ENCODE peak calls at places on chromosomes 6 and 20, in seven cellular contexts. H, M, S, T, Z, B and A are unnamed samples.

GRCh38 chr20:40279390-40279789 is 409.6 kb downstream of the MAFB start:
- DNase-seq in H (peak), M (no peak), S (no peak), T (no peak), B (no peak), Z (peak), A (peak)

GRCh38 chr20:63433756-63434531 is 38.5 kb downstream of the KCNQ2 start:
- DNase-seq in H (no peak), S (peak), Z (no peak), B (no peak), T (no peak), M (no peak), A (no peak)

GRCh38 chr6:8335371-8335770 is 100.0 kb downstream of the SLC35B3 start:
- DNase-seq in M (no peak), S (no peak), Z (no peak), B (no peak), T (no peak), H (no peak), A (no peak)

GRCh38 chr6:35931120-35931561 is 10.2 kb upstream of the SRPK1 start:
- DNase-seq in T (no peak), Z (no peak), H (no peak), M (peak), B (no peak), S (no peak), A (no peak)

GRCh38 chr6:158161566-158162254 is 6.4 kb downstream of the SERAC1 start:
- DNase-seq in M (peak), T (no peak), B (no peak), Z (no peak), S (no peak), H (no peak), A (no peak)

GRCh38 chr6:121868191-121868590 is 432.7 kb downstream of the GJA1 start:
- DNase-seq in B (no peak), S (no peak), M (no peak), H (no peak), Z (no peak), T (no peak), A (no peak)

GRCh38 chr20:34312024-34312460 is 8.9 kb upstream of the AHCY start:
- DNase-seq in Z (no peak), M (peak), H (no peak), T (no peak), S (no peak), B (no peak), A (no peak)

GRCh38 chr6:133748628-133749027 is 140.3 kb upstream of the TCF21 start:
- DNase-seq in M (no peak), B (no peak), Z (no peak), S (no peak), H (no peak), T (no peak), A (no peak)

GRCh38 chr20:34318609-34319443 is 15.7 kb upstream of the AHCY start:
- DNase-seq in B (no peak), H (no peak), Z (no peak), T (no peak), M (peak), S (no peak), A (no peak)

GRCh38 chr6:168417158-168417557 is 23.8 kb upstream of the SMOC2 start:
- DNase-seq in S (no peak), T (no peak), M (peak), Z (no peak), B (no peak), H (no peak), A (no peak)

GRCh38 chr6:89321131-89321530 is 6.0 kb upstream of the GABRR2 start:
- DNase-seq in M (no peak), B (no peak), H (no peak), S (no peak), T (no peak), Z (no peak), A (no peak)

GRCh38 chr6:26234421-26235239 is 130.4 kb upstream of the BTN3A2 start:
- DNase-seq in Z (no peak), T (no peak), S (peak), M (peak), H (peak), B (no peak), A (peak)

GRCh38 chr6:6287415-6287814 is 33.0 kb downstream of the F13A1 start:
- DNase-seq in T (no peak), Z (no peak), B (no peak), H (no peak), M (no peak), S (peak), A (no peak)

GRCh38 chr6:106997392-106998257 is 23.1 kb upstream of the CD24 start:
- DNase-seq in Z (peak), M (peak), T (peak), B (no peak), S (peak), H (no peak), A (no peak)

GRCh38 chr6:131629656-131630055 is 1.6 kb upstream of the MED23 start:
- DNase-seq in H (no peak), Z (no peak), B (no peak), T (no peak), S (no peak), M (no peak), A (no peak)

GRCh38 chr20:366042-366718 is 14.4 kb upstream of the TRIB3 start:
- DNase-seq in B (no peak), T (no peak), Z (no peak), S (no peak), M (no peak), H (no peak), A (no peak)

GRCh38 chr6:164109770-164110140 is 695.2 kb downstream of the QKI start:
- DNase-seq in H (peak), B (no peak), M (peak), T (no peak), Z (no peak), S (no peak), A (peak)

GRCh38 chr20:33666293-33667244 is at the start of gene ACTL10:
- DNase-seq in M (peak), S (peak), Z (peak), T (peak), H (peak), B (peak), A (peak)

GRCh38 chr6:110682460-110682853 is 132.8 kb downstream of the CDK19 start:
- DNase-seq in H (peak), S (peak), Z (peak), M (peak), B (no peak), T (no peak), A (peak)

GRCh38 chr6:128290221-128290620 is 230.2 kb downstream of the PTPRK start:
- DNase-seq in Z (no peak), T (no peak), B (no peak), H (no peak), S (no peak), M (no peak), A (no peak)

GRCh38 chr6:128295670-128296069 is 224.7 kb downstream of the PTPRK start:
- DNase-seq in M (no peak), H (no peak), Z (no peak), S (no peak), T (no peak), B (no peak), A (no peak)
- TF ChIP-seq CTCF in M (peak), H (no peak), Z (no peak), S (no peak), T (no peak), B (no peak), A (no peak)

DNA sequence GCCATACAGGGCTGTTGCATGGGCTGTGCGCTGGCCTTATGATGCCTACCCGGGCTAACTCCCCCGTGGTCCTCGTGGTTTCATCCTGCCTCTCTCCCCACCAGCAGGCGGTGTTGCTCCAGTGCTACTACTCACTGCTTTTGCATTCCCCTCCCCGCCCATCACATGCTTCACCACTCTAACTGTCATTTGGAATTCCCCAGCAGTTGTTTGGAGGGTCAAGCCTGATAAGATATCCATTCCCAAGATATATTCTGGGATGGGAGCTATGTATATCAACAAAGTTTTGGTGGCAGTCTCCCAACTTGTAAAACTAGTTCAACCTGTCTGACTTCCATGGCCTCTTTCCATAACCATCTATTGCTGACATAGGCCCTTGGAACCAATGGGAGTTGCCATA is 233.2 kb upstream of the SOX4 start:
- DNase-seq in Z (no peak), M (no peak), B (no peak), H (no peak), T (no peak), S (peak), A (no peak)
- TF ChIP-seq CTCF in Z (no peak), M (peak), B (no peak), H (no peak), T (no peak), S (peak), A (no peak)

DNA sequence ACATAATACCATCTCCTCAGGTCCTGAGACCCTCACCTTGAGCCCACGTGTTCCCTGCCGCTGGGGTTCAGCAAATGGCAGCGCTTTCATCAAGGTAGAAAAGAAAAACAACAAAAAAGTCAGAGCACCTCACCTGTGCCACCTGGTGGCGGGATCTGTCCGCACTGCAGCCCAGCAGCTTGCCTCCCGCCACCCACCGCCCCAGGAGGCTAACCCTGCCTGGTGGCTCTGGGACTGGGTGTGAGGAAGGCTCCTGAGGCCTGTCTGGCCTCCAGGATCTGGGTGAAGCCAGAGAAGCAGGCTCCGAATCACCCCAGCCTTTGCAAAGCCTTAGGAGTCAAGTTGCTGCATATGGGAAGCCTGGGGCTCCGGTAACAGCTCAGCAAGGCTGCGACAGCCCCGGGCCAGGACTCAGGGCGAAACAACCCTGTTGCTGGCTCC is 270.8 kb downstream of the BMP7 start:
- DNase-seq in T (no peak), B (no peak), M (peak), Z (no peak), H (no peak), S (peak), A (no peak)
- TF ChIP-seq CTCF in T (peak), B (peak), M (peak), Z (peak), H (peak), S (peak), A (no peak)

DNA sequence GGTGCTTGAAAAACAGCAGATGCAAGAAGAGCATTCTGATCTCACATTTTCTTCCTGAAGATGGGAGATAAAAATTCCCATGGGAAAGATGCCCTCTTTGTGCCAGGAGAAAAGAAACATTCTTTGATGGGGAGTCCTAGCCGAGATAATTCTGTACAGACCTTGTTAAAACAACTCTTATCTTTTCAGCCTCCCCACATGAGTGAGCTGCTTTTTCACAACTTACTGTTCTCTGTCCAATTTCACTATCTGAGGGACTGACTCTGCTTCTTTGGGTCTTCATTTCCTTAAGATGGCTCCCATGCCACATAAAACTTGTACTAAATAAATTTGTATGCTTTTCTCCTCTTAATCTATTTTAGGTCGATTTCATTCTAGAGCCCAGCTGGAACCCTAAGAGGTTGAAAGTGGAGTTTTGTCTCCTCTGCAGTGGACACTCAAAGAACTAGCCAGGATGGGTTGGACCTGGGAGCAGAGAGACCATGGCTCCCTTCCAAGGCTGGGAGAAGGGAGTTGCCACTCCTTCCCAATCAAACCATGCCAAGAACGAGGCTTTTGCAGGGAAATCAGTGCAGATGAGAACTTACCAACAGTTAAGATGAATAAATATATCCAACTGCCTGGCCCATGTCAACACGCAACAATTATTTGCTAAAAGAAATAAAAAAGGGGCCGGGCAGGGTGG is 285.8 kb upstream of the SULF2 start:
- DNase-seq in T (no peak), H (no peak), S (no peak), M (no peak), B (no peak), Z (no peak), A (no peak)
- TF ChIP-seq CTCF in T (no peak), H (no peak), S (no peak), M (no peak), B (no peak), Z (no peak), A (no peak)

DNA sequence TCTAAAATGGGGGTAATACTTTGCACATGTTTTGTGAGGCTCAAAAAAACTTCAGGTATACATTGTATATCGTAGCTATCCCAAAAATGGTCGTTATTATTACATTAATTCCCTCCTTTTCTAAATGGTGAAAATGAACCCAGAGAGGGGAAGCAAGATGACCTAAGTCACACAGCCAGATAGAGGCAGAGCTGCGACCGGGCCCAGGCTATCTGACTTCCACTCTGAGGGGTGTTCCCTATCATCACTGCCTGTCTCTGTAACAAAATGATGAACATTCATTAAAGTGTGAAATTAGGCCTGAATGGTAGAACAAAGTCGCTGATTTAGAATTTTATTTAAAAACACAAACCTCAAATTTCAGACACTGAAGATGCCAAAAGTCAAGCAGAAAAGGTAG is 29.1 kb upstream of the RIMS4 start:
- DNase-seq in M (no peak), Z (no peak), T (no peak), S (no peak), H (no peak), B (no peak), A (no peak)
- TF ChIP-seq CTCF in M (no peak), Z (no peak), T (no peak), S (no peak), H (no peak), B (no peak), A (no peak)

GRCh38 chr20:55615818-55616217 is 389.5 kb downstream of the CBLN4 start:
- DNase-seq in Z (no peak), B (no peak), M (no peak), T (no peak), S (no peak), H (no peak), A (no peak)
- TF ChIP-seq CTCF in Z (no peak), B (no peak), M (no peak), T (no peak), S (no peak), H (no peak), A (no peak)

GRCh38 chr20:13105864-13106457 is 97.2 kb downstream of the SPTLC3 start:
- DNase-seq in B (no peak), Z (peak), M (peak), S (peak), H (no peak), T (no peak), A (no peak)
- TF ChIP-seq CTCF in B (peak), Z (peak), M (peak), S (peak), H (peak), T (peak), A (peak)